ENCODE peak calls at places on chromosome 22, in eight cellular contexts. N is SK-N-SH, R is HCT116, X is Panc1, H is GM12878, T is HepG2, K is A549, C is K562. U is an unnamed sample.

GRCh38 chr22:33111491-33111890 is 53.3 kb upstream of the SYN3 start:
- DNase-seq in N (no peak), R (no peak), X (no peak), H (no peak), T (no peak), K (no peak), C (no peak), U (peak; percentile 35)

GRCh38 chr22:48884292-48884691 is 943.4 kb downstream of the BRD1 start:
- DNase-seq in N (no peak), R (no peak), X (no peak), H (no peak), T (no peak), K (no peak), C (no peak), U (no peak)

GRCh38 chr22:49307071-49307830 is 520.4 kb downstream of the BRD1 start:
- DNase-seq in N (no peak), R (no peak), X (no peak), H (no peak), T (no peak), K (no peak), C (no peak), U (no peak)

GRCh38 chr22:27980424-27981148 is 61.5 kb upstream of the PITPNB start:
- DNase-seq in N (no peak), R (no peak), X (no peak), H (no peak), T (no peak), K (no peak), C (peak; percentile 22), U (peak; percentile 79)

GRCh38 chr22:44340271-44341239 is 27.8 kb upstream of the SHISAL1 start:
- DNase-seq in N (no peak), R (no peak), X (no peak), H (no peak), T (no peak), K (no peak), C (no peak), U (no peak)

GRCh38 chr22:39236321-39237275 is 8.2 kb downstream of the PDGFB start:
- DNase-seq in N (no peak), R (no peak), X (no peak), H (peak; percentile 67), T (no peak), K (no peak), C (peak; percentile 35), U (no peak)

GRCh38 chr22:34866501-34867171 is 199.3 kb upstream of the ISX start:
- DNase-seq in N (no peak), R (no peak), X (no peak), H (no peak), T (no peak), K (no peak), C (no peak), U (no peak)

GRCh38 chr22:45246060-45246985 is 5.6 kb upstream of the KIAA0930 start:
- DNase-seq in N (peak; percentile 73), R (peak; percentile 92), X (peak; percentile 71), H (no peak), T (peak; percentile 98), K (peak; percentile 97), C (no peak), U (no peak)

GRCh38 chr22:32202539-32203180 is 2.2 kb downstream of the RFPL2 start:
- DNase-seq in N (peak; percentile 78), R (peak; percentile 50), X (no peak), H (no peak), T (peak; percentile 68), K (peak; percentile 78), C (peak; percentile 16), U (peak; percentile 84)

GRCh38 chr22:45438364-45438763 is 24.9 kb downstream of the RIBC2 start:
- DNase-seq in N (no peak), R (no peak), X (no peak), H (no peak), T (no peak), K (no peak), C (no peak), U (no peak)

GRCh38 chr22:48538291-48538820 is 1289.3 kb downstream of the BRD1 start:
- DNase-seq in N (no peak), R (no peak), X (no peak), H (no peak), T (no peak), K (no peak), C (no peak), U (no peak)

GRCh38 chr22:24593810-24594568 is 1.1 kb upstream of the LRRC75B start:
- DNase-seq in N (peak; percentile 32), R (no peak), X (no peak), H (no peak), T (peak; percentile 78), K (no peak), C (no peak), U (no peak)

GRCh38 chr22:44070029-44070428 is 45.9 kb downstream of the PARVB start:
- DNase-seq in N (no peak), R (no peak), X (no peak), H (no peak), T (no peak), K (no peak), C (no peak), U (no peak)

GRCh38 chr22:24758164-24758799 is 16.2 kb downstream of the PIWIL3 start:
- DNase-seq in N (peak; percentile 57), R (peak; percentile 39), X (no peak), H (no peak), T (peak; percentile 34), K (peak; percentile 40), C (peak; percentile 29), U (peak; percentile 83)

GRCh38 chr22:32053165-32053755 is 10.2 kb downstream of the SLC5A1 start:
- DNase-seq in N (no peak), R (no peak), X (no peak), H (no peak), T (no peak), K (no peak), C (no peak), U (no peak)

GRCh38 chr22:33867118-33867863 is 53.0 kb downstream of the LARGE1 start:
- DNase-seq in N (no peak), R (no peak), X (no peak), H (no peak), T (peak; percentile 48), K (peak; percentile 37), C (no peak), U (no peak)

GRCh38 chr22:39319284-39320170 is at the start of gene RPL3:
- DNase-seq in N (peak; percentile 86), R (peak; percentile 99), X (peak; percentile 89), H (peak; percentile 97), T (peak; percentile 98), K (peak; percentile 98), C (peak; percentile 77), U (peak; percentile 96)

GRCh38 chr22:33918676-33919590 is 1.3 kb downstream of the LARGE1 start:
- DNase-seq in N (no peak), R (no peak), X (no peak), H (no peak), T (peak; percentile 26), K (no peak), C (no peak), U (no peak)

GRCh38 chr22:16562711-16563554 is 29.7 kb downstream of the CCT8L2 start:
- DNase-seq in N (no peak), R (no peak), X (no peak), H (no peak), T (no peak), K (no peak), C (no peak), U (no peak)

GRCh38 chr22:23365961-23366360 is 185.7 kb downstream of the BCR start:
- DNase-seq in N (no peak), R (no peak), X (no peak), H (no peak), T (no peak), K (no peak), C (no peak), U (no peak)
- H3K4me1 ChIP-seq in N (no peaks in the 10 kb centered on the region), R (no peaks in the 10 kb centered on the region), X (no peaks in the 10 kb centered on the region), H (no peaks in the 10 kb centered on the region), T (no peaks in the 10 kb centered on the region), K (no peaks in the 10 kb centered on the region), C (no peaks in the 10 kb centered on the region), U (peaks cover 3% of the 10 kb centered on the region)

DNA sequence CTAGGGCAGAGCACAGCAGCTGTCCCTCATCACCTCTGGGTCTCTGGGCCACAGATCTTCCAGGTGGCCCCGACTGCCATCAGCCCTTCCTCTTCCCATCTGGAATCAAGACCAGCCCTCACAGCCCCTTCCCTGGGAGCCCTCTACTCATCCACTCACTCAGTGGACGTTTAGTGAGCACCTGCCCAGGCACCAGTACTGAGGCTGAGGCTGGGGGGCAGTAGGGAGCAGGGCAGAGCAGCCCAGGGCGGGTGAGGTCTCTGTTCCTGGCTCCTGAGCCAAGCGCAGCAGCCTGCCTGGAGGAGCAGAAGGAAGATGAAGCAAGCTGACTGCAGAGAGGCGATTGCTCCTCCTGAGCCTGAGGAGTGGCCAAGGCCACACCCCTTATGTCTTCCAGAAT is 5.5 kb downstream of the MAPK8IP2 start:
- DNase-seq in N (no peak), R (no peak), X (no peak), H (no peak), T (no peak), K (no peak), C (no peak), U (no peak)
- TF ChIP-seq REST in N (no peak), R (no peak), X (no peak), H (no peak), T (no peak), K (no peak), C (no peak), U (no peak)

DNA sequence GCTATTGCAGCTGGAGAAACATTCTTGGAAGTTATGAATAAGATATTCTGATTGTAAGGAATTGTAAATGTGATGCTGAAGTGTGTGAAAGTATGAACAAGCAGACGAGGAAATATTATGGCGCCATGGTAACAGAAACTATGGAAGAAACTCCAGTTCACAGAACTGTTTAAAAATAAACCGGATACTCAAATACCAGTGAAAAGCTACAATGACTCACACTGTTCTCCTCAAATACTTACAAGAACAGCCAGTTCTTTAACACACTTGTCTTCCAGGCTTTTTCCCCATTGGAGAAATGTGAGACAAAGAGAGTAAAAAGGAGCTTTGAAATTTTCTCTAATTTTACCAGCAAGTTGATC is 76.7 kb upstream of the ARFGAP3 start:
- DNase-seq in N (no peak), R (no peak), X (no peak), H (no peak), T (peak; percentile 33), K (peak; percentile 73), C (no peak), U (no peak)
- H3K4me1 ChIP-seq in N (peaks cover 2% of the 10 kb centered on the region), R (peaks cover 28% of the 10 kb centered on the region), X (peaks cover 33% of the 10 kb centered on the region), H (peaks cover 79% of the 10 kb centered on the region), T (peaks cover 91% of the 10 kb centered on the region), K (peaks cover 94% of the 10 kb centered on the region), C (peaks cover 16% of the 10 kb centered on the region), U (peaks cover 10% of the 10 kb centered on the region)

GRCh38 chr22:30777589-30777988 is 82.9 kb downstream of the OSBP2 start:
- DNase-seq in N (peak; percentile 31), R (no peak), X (no peak), H (no peak), T (no peak), K (no peak), C (no peak), U (no peak)

GRCh38 chr22:30781271-30781875 is 86.7 kb downstream of the OSBP2 start:
- DNase-seq in N (no peak), R (no peak), X (no peak), H (no peak), T (no peak), K (no peak), C (no peak), U (no peak)

GRCh38 chr22:30776476-30776875 is 81.8 kb downstream of the OSBP2 start:
- DNase-seq in N (no peak), R (no peak), X (no peak), H (no peak), T (no peak), K (no peak), C (no peak), U (no peak)

GRCh38 chr22:30774566-30774965 is 79.9 kb downstream of the OSBP2 start:
- DNase-seq in N (no peak), R (no peak), X (no peak), H (no peak), T (no peak), K (no peak), C (no peak), U (no peak)

GRCh38 chr22:30778261-30778660 is 83.6 kb downstream of the OSBP2 start:
- DNase-seq in N (no peak), R (no peak), X (no peak), H (no peak), T (no peak), K (no peak), C (no peak), U (no peak)
- TF ChIP-seq REST in N (no peak), R (no peak), X (no peak), H (no peak), T (no peak), K (no peak), C (no peak), U (no peak)

U was measured in GM23338.